ENCODE peak calls at places on chromosomes 7 and 10, in seven cellular contexts. A is sigmoid colon, Q is HepG2, R is transverse colon, C is GM23338, N is suprapubic skin, T is Panc1. B is an unnamed sample.
A peak's percentile ranks its signal among the peaks of the same experiment; 100 is the strongest.

GRCh38 chr7:5693529-5693928 is 87.9 kb downstream of the RNF216 start:
- DNase-seq in C (peak; percentile 14), T (no peak), Q (peak; percentile 16), A (peak; percentile 82), R (no peak), N (no peak), B (no peak)

GRCh38 chr7:9937944-9938631 is 1035.6 kb upstream of the PHF14 start:
- DNase-seq in Q (no peak), T (peak; percentile 8), A (no peak), R (no peak), N (no peak), C (peak; percentile 62), B (no peak)

GRCh38 chr10:112517381-112517976 is 70.5 kb downstream of the VTI1A start:
- DNase-seq in C (no peak), N (no peak), A (no peak), T (no peak), R (no peak), Q (no peak), B (no peak)

GRCh38 chr10:13794982-13795381 is 208.2 kb downstream of the PRPF18 start:
- DNase-seq in T (no peak), R (no peak), C (no peak), A (no peak), N (no peak), Q (no peak), B (no peak)

GRCh38 chr7:55964261-55964801 is at the start of gene NIPSNAP2:
- DNase-seq in Q (no peak), A (peak; percentile 83), T (no peak), N (peak; percentile 72), C (peak; percentile 75), R (peak; percentile 61), B (peak; percentile 29)

GRCh38 chr7:50531401-50531906 is 33.8 kb downstream of the DDC start:
- DNase-seq in A (no peak), T (peak; percentile 67), Q (peak; percentile 12), N (no peak), C (peak; percentile 54), R (no peak), B (no peak)

GRCh38 chr10:1454964-1455363 is 282.4 kb downstream of the ADARB2 start:
- DNase-seq in R (no peak), C (no peak), T (no peak), Q (no peak), N (no peak), A (no peak), B (no peak)

GRCh38 chr10:76403876-76404275 is 972.5 kb downstream of the LRMDA start:
- DNase-seq in A (no peak), C (no peak), Q (no peak), N (no peak), R (no peak), T (no peak), B (no peak)

GRCh38 chr10:118264838-118265470 is 77.2 kb downstream of the FAM204A start:
- DNase-seq in Q (no peak), A (no peak), T (no peak), R (no peak), N (no peak), C (peak; percentile 34), B (no peak)

GRCh38 chr7:12062062-12062461 is 149.0 kb upstream of the TMEM106B start:
- DNase-seq in Q (no peak), C (peak; percentile 62), R (no peak), T (no peak), A (no peak), N (no peak), B (no peak)

GRCh38 chr7:79452032-79452494 is 1.4 kb downstream of the MAGI2 start:
- DNase-seq in A (peak; percentile 95), C (peak; percentile 85), N (peak; percentile 93), R (peak; percentile 60), Q (peak; percentile 97), T (peak; percentile 83), B (peak; percentile 75)
- TF ChIP-seq POLR2AphosphoS5 in A (peak; percentile 93), C (peak; percentile 33), N (no peak), R (peak; percentile 84), Q (peak; percentile 30), T (peak; percentile 73), B (peak; percentile 76)

GRCh38 chr7:148031019-148031418 is 559.5 kb upstream of the C7orf33 start:
- DNase-seq in A (no peak), N (no peak), Q (no peak), T (no peak), R (no peak), C (no peak), B (no peak)
- H3K4me1 ChIP-seq in A (no peaks in the 10 kb centered on the region), N (no peaks in the 10 kb centered on the region), Q (no peaks in the 10 kb centered on the region), T (no peaks in the 10 kb centered on the region), R (no peaks in the 10 kb centered on the region), C (peaks cover 4% of the 10 kb centered on the region), B (no peaks in the 10 kb centered on the region)

GRCh38 chr7:157638563-157638962 is 301.8 kb downstream of the DNAJB6 start:
- DNase-seq in C (no peak), Q (no peak), T (no peak), R (no peak), A (no peak), N (no peak), B (no peak)
- H3K27me3 ChIP-seq in C (no peaks in the 10 kb centered on the region), Q (no peaks in the 10 kb centered on the region), T (no peaks in the 10 kb centered on the region), R (no peaks in the 10 kb centered on the region), A (no peaks in the 10 kb centered on the region), N (peaks cover 13% of the 10 kb centered on the region), B (no peaks in the 10 kb centered on the region)

DNA sequence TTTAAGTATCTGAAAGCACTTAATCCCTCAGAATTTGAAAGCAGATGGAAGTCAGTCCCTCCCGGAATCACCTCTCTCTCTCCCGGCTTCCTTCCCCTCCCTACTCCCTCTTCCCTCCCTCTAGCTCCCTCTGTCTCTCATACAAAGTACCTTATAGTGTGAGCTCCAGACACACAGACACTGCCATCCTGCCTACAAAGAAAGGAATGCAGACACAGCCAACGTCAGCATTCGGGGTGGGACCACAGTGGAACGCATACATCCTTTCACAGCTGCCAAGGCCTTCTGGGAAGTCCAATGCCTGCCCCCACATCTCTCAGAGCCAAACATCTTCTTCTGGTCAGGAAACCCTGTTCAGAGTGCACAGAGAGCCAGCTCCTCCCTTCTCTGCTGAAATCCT is 9.3 kb downstream of the NOD1 start:
- DNase-seq in A (peak; percentile 88), N (peak; percentile 85), R (peak; percentile 71), C (peak; percentile 96), T (no peak), Q (peak; percentile 83), B (no peak)
- TF ChIP-seq POLR2AphosphoS5 in A (peak; percentile 35), N (no peak), R (peak; percentile 90), C (no peak), T (no peak), Q (no peak), B (peak; percentile 22)

DNA sequence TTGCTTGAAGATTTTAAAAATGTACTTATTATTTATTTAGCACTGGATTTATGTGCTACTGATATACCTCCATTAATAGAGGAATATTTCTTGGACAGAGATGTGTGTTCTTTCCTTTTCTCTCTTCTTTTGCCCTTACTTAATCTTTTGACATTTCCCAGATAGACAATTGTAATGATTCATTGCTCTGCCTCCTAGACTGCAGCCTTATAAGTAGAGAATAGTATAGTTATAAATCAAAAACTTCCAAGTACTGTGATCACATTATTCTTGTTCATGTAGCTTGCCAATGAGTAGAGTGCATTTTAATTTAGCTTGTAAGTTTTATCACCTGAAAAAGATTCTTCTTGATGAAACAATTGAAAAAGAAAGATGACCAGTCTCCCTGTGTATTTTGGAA is 47.6 kb downstream of the CASD1 start:
- DNase-seq in A (no peak), C (no peak), Q (no peak), N (no peak), T (no peak), R (no peak), B (no peak)
- H3K4me1 ChIP-seq in A (peaks cover 7% of the 10 kb centered on the region), C (no peaks in the 10 kb centered on the region), Q (peaks cover 30% of the 10 kb centered on the region), N (no peaks in the 10 kb centered on the region), T (no peaks in the 10 kb centered on the region), R (no peaks in the 10 kb centered on the region), B (no peaks in the 10 kb centered on the region)

GRCh38 chr7:150742286-150742968 is 5.2 kb downstream of the GIMAP5 start:
- DNase-seq in N (no peak), R (no peak), Q (no peak), C (no peak), A (no peak), T (no peak), B (no peak)
- H3K27me3 ChIP-seq in N (no peaks in the 10 kb centered on the region), R (no peaks in the 10 kb centered on the region), Q (peaks cover 1% of the 10 kb centered on the region), C (peaks cover 98% of the 10 kb centered on the region), A (no peaks in the 10 kb centered on the region), T (peaks cover 15% of the 10 kb centered on the region), B (no peaks in the 10 kb centered on the region)

GRCh38 chr7:33733865-33734650 is 171.3 kb upstream of the BMPER start:
- DNase-seq in R (peak; percentile 79), C (no peak), Q (no peak), N (no peak), A (no peak), T (no peak), B (no peak)
- TF ChIP-seq POLR2AphosphoS5 in R (no peak), C (no peak), Q (no peak), N (no peak), A (no peak), T (no peak), B (no peak)

DNA sequence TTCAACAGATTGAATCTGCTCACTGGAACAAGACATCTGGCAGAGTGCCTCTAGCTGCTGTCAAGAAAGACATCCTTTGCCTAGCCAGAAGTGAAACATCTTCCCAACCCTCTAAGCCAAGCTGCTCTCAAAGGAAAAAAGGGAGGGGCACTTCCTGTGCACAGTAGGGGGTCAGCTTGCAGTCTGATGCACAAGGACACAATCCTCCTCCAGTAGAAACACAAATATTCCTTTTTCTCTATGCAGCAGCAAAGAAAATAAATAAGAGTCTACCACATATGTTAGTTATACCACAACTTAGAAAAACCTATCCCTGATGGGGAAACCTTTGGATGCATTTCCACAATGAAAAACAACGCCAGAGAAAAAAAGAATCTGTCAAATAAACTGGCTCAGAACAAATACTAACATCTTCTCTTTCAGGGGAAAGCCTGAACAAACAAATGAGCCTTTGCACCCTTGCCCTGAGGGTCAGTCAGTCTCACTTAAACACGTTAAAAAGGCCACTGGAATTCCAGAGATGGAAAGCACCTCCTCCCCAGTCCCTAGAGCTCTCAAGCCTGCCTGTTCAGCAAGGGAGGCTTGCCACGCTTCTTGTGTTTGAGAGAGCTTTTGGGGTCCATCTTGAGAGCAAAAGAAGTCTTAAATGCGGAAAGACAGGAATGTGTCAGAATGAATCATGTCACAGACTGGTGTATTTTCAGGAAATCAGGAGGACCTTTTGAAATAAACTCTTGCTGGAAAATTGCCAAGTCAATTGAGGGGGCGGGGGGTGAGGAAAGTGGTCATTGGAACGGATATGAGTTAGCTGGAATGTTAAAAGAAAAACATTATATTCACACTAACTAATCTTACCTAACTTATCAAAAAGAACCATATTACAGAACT is 7.5 kb downstream of the LAMB1 start:
- DNase-seq in T (no peak), C (peak; percentile 85), R (no peak), N (no peak), Q (peak; percentile 82), A (peak; percentile 82), B (no peak)
- H3K4me1 ChIP-seq in T (peaks cover 67% of the 10 kb centered on the region), C (peaks cover 22% of the 10 kb centered on the region), R (peaks cover 59% of the 10 kb centered on the region), N (peaks cover 15% of the 10 kb centered on the region), Q (peaks cover 70% of the 10 kb centered on the region), A (peaks cover 60% of the 10 kb centered on the region), B (peaks cover 12% of the 10 kb centered on the region)

DNA sequence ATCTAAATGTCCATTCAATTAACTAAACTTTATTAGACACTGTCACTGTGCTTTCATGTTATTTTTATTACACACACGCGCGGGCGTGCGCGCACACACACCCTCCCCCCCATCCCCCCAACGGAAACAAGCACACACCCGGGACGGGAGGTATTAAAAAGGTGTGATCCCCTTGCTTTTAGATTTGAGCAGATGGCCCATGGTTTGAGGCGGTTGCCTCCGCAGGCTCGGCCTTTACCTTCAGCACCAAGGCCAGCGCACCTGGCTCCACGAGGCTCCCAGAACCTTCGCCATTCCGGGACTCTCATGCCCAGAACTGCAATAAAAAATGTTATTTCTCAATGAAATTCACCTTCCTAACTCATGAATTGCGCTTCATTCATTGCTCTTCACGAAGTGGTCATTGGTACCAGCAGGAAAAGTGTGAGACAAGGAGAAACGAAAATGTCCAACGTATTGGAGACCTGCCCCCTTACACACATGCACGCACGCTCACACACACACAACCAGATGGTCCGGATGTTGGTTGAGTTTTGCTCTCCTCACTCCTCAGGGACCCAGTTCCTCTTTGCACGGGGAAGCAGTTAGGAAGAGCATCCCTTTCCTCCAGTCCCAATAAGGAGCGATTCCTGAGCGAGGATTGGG is 20.8 kb upstream of the PTF1A start:
- DNase-seq in R (no peak), N (no peak), A (no peak), T (no peak), Q (no peak), C (peak; percentile 85), B (no peak)
- H3K27me3 ChIP-seq in R (peaks cover 83% of the 10 kb centered on the region), N (peaks cover 72% of the 10 kb centered on the region), A (peaks cover 43% of the 10 kb centered on the region), T (no peaks in the 10 kb centered on the region), Q (peaks cover 4% of the 10 kb centered on the region), C (peaks cover 100% of the 10 kb centered on the region), B (peaks cover 40% of the 10 kb centered on the region)

B was measured in prostate gland.